ENCODE peak calls at places on chromosomes 5 and 9, in five cellular contexts. Q, K, D, M and C are unnamed samples.

GRCh38 chr9:106784076-106784475 is 78.9 kb upstream of the ZNF462 start:
- DNase-seq in K (no peak), D (no peak), M (no peak), Q (no peak), C (no peak)

GRCh38 chr9:113598883-113599282 is 135.4 kb downstream of the RGS3 start:
- DNase-seq in Q (no peak), D (no peak), K (no peak), M (no peak), C (no peak)

GRCh38 chr9:135404451-135405144 is 75.0 kb upstream of the PPP1R26 start:
- DNase-seq in M (no peak), D (no peak), K (no peak), Q (no peak), C (no peak)

GRCh38 chr9:99021512-99021911 is 77.8 kb downstream of the COL15A1 start:
- DNase-seq in K (no peak), Q (no peak), D (no peak), M (no peak), C (no peak)

GRCh38 chr9:127522727-127523126 is 71.4 kb downstream of the LRSAM1 start:
- DNase-seq in M (no peak), Q (no peak), D (peak; percentile 44), K (no peak), C (no peak)

GRCh38 chr5:123439616-123440153 is 16.5 kb upstream of the CEP120 start:
- DNase-seq in M (no peak), D (no peak), Q (no peak), K (no peak), C (peak; percentile 45)

GRCh38 chr5:52069997-52070396 is 686.7 kb downstream of the ISL1 start:
- DNase-seq in K (no peak), Q (no peak), D (no peak), M (no peak), C (no peak)

GRCh38 chr5:14871084-14871572 is 450 bp downstream of the ANKH start:
- DNase-seq in D (peak; percentile 41), K (no peak), Q (peak; percentile 42), M (peak; percentile 75), C (no peak)

GRCh38 chr5:10151656-10152055 is 98.0 kb downstream of the ATPSCKMT start:
- DNase-seq in K (no peak), M (no peak), D (no peak), Q (no peak), C (no peak)

GRCh38 chr5:147733075-147733474 is 49.5 kb downstream of the JAKMIP2 start:
- DNase-seq in K (no peak), D (no peak), Q (no peak), M (no peak), C (no peak)

GRCh38 chr5:41176952-41177351 is 36.4 kb downstream of the C6 start:
- DNase-seq in Q (no peak), D (no peak), M (no peak), K (peak; percentile 45), C (no peak)

GRCh38 chr5:83473344-83474169 is 2.0 kb downstream of the VCAN start:
- DNase-seq in K (peak; percentile 96), D (peak; percentile 70), Q (peak; percentile 96), M (peak; percentile 89), C (peak; percentile 93)

GRCh38 chr5:84650448-84650847 is 265.8 kb upstream of the EDIL3 start:
- DNase-seq in Q (no peak), M (no peak), K (no peak), D (no peak), C (no peak)

GRCh38 chr5:157516016-157516415 is 56.0 kb downstream of the NIPAL4 start:
- DNase-seq in D (no peak), Q (peak; percentile 37), K (peak; percentile 53), M (no peak), C (no peak)

GRCh38 chr9:93523518-93524144 is 52.8 kb upstream of the PHF2 start:
- DNase-seq in D (no peak), M (no peak), K (no peak), Q (no peak), C (no peak)

GRCh38 chr5:131974956-131975726 is 29.7 kb upstream of the MEIKIN start:
- DNase-seq in K (no peak), M (peak; percentile 39), Q (no peak), D (no peak), C (no peak)

GRCh38 chr5:35230043-35230611 is at the start of gene PRLR:
- DNase-seq in M (peak; percentile 66), D (peak; percentile 62), K (no peak), Q (peak; percentile 77), C (peak; percentile 27)

GRCh38 chr5:152623951-152624350 is 218.9 kb upstream of the NMUR2 start:
- DNase-seq in K (no peak), D (no peak), M (no peak), Q (no peak), C (no peak)

GRCh38 chr9:122180633-122181032 is 20.9 kb downstream of the MORN5 start:
- DNase-seq in K (peak; percentile 57), Q (peak; percentile 75), M (no peak), D (no peak), C (peak; percentile 10)

GRCh38 chr5:135944967-135945560 is 9.7 kb downstream of the LECT2 start:
- DNase-seq in Q (peak; percentile 91), K (peak; percentile 74), D (peak; percentile 45), M (no peak), C (peak; percentile 85)

GRCh38 chr5:8458038-8458383 is 589.1 kb downstream of the MTRR start:
- DNase-seq in K (no peak), Q (no peak), M (no peak), D (no peak), C (no peak)

GRCh38 chr5:624951-625230 is 12.8 kb downstream of the CEP72 start:
- DNase-seq in K (no peak), M (peak; percentile 56), D (no peak), Q (no peak), C (peak; percentile 7)

GRCh38 chr9:107260437-107261081 is 22.5 kb upstream of the RAD23B start:
- DNase-seq in K (no peak), M (no peak), Q (no peak), D (no peak), C (no peak)

GRCh38 chr5:74639538-74640449 is 734 bp downstream of the ENC1 start:
- DNase-seq in M (peak; percentile 81), K (no peak), D (peak; percentile 47), Q (peak; percentile 51), C (peak; percentile 62)

GRCh38 chr5:136006767-136007251 is 22.0 kb upstream of the TGFBI start:
- DNase-seq in M (no peak), Q (no peak), D (no peak), K (no peak), C (no peak)

GRCh38 chr9:13388157-13388556 is 108.7 kb upstream of the MPDZ start:
- DNase-seq in M (no peak), Q (no peak), K (no peak), D (no peak), C (no peak)

GRCh38 chr9:115884846-115885245 is 268.7 kb upstream of the PAPPA start:
- DNase-seq in D (no peak), Q (no peak), K (no peak), M (no peak), C (no peak)

DNA sequence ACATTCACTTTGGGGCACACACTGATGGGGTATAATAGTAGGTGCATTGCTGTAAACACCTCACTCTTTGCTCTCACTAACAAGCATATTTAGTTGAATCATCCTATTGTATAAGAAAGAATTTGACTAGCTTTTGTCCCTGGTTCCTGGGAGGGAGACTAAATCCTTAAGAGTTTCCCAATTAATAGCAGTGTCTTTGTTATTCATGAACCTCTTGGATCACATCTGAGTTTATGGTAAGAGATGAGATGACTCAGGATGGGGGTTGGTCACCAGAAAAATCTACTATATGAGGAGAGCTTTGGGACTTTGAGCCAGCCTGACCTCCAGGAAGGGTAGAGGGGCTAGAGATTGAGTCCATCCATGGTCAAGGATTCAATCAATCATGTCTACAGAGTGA is 56.8 kb downstream of the PUM3 start:
- DNase-seq in Q (no peak), K (no peak), M (no peak), D (no peak), C (no peak)
- H3K9me3 ChIP-seq in Q (peaks cover 3% of the 10 kb centered on the region), K (peaks cover 5% of the 10 kb centered on the region), M (no peaks in the 10 kb centered on the region), D (no peaks in the 10 kb centered on the region), C (no peaks in the 10 kb centered on the region)

DNA sequence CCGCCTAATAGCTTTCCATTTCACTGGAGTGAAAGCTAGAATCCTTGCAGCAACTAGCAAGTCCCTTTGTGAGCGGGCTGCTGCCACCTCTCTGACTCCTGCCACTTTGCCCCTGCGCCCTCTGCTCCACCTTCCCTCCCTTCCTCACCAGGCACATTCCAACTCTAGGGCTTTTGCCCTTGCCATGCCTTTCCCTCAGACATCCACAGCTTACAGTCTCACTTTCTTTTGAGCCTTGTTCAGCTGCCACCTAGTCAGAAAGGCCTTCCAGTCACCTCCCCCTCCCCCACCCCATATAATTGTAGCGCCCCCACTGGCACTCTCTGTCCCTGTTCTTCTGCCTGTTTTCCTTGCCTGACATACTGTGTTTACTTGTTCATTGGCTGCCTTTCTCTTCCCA is 31.0 kb downstream of the CYSTM1 start:
- DNase-seq in Q (no peak), M (no peak), K (no peak), D (no peak), C (no peak)
- TF ChIP-seq CTCF in Q (no peak), M (no peak), K (no peak), D (no peak), C (no peak)

DNA sequence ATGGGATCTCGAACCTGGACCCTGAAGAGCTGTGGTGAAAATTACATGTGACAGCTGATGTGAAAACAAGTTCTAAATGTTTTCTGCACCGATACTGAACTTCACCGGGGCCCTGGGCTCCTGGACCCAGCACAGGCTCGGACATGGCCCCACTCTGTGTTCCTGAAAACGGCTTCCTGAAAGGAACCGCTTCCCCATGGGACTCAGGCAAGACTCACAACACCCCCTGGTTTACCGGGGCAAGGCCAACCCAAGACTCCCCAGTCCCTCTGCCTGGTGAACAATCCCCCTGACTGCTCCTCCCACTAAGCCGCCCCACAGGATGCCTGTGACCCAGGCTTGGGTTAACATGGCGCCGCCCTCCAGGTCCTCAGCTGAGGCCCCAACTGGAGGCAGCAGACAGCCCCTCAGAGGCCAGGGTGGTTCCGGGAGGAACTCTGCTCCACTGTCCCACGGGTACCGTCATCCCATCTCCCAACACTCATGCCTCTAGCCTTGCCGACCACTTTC is 124.5 kb upstream of the FOXD4L5 start:
- DNase-seq in D (no peak), M (peak; percentile 52), K (no peak), Q (no peak), C (no peak)
- H3K9me3 ChIP-seq in D (no peaks in the 10 kb centered on the region), M (no peaks in the 10 kb centered on the region), K (peaks cover 80% of the 10 kb centered on the region), Q (no peaks in the 10 kb centered on the region), C (peaks cover 4% of the 10 kb centered on the region)

GRCh38 chr9:133275105-133276000 is at the start of gene ABO:
- DNase-seq in D (peak; percentile 58), M (peak; percentile 77), K (no peak), Q (peak; percentile 71), C (no peak)
- TF ChIP-seq CTCF in D (no peak), M (peak; percentile 20), K (no peak), Q (peak; percentile 30), C (no peak)

DNA sequence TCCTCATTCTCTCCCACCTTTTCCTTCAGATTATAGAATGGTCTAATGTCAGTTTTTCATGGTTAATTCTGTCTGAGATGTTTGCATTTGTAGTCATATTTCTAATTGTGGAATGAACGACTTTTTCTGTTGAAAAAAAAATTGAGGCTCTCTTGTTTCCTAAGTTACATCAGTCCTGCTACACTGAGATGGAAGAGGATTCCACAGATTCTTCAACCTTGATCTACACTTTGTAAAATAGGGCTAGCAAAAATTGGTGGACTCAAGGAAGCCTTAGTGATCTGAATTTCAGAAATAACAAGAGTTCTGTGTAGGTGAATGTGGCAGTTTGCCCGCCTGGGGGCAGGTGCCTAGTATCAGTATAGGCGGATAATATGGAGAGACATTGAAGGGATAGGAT is 51.9 kb downstream of the ERBIN start:
- DNase-seq in M (no peak), D (no peak), K (no peak), Q (no peak), C (no peak)
- H3K9me3 ChIP-seq in M (no peaks in the 10 kb centered on the region), D (no peaks in the 10 kb centered on the region), K (peaks cover 2% of the 10 kb centered on the region), Q (no peaks in the 10 kb centered on the region), C (no peaks in the 10 kb centered on the region)